ENCODE peak calls at places on chromosome 11, in five cellular contexts. M is CD4-positive, alpha-beta memory T cell; Q is PC-3; I is astrocyte of the cerebellum; C is osteoblast. U is an unnamed sample.
A peak's percentile ranks its signal among the peaks of the same experiment; 100 is the strongest.

GRCh38 chr11:64232182-64233018 is 2.0 kb upstream of the VEGFB start:
- DNase-seq in I (no peak), M (no peak), Q (no peak), C (no peak), U (no peak)

GRCh38 chr11:6576471-6577373 is 26.7 kb downstream of the RRP8 start:
- DNase-seq in C (no peak), I (peak; percentile 84), Q (no peak), M (no peak), U (peak; percentile 89)

GRCh38 chr11:130924750-130925149 is 8.5 kb upstream of the SNX19 start:
- DNase-seq in C (peak; percentile 34), I (no peak), Q (no peak), M (no peak), U (no peak)

GRCh38 chr11:35598254-35599125 is 19.8 kb upstream of the FJX1 start:
- DNase-seq in I (no peak), M (no peak), C (no peak), Q (peak; percentile 52), U (no peak)

GRCh38 chr11:111905391-111905790 is 6.2 kb downstream of the CRYAB start:
- DNase-seq in M (no peak), Q (no peak), I (no peak), C (peak; percentile 3), U (no peak)

GRCh38 chr11:116175707-116176106 is 597.1 kb downstream of the BUD13 start:
- DNase-seq in Q (no peak), M (no peak), C (no peak), I (no peak), U (no peak)

GRCh38 chr11:14234446-14234845 is 124.5 kb downstream of the RRAS2 start:
- DNase-seq in Q (no peak), C (peak; percentile 46), M (no peak), I (no peak), U (no peak)

GRCh38 chr11:30445056-30445455 is 122.2 kb downstream of the ARL14EP start:
- DNase-seq in Q (no peak), C (no peak), I (no peak), M (no peak), U (no peak)

GRCh38 chr11:113351061-113351460 is 36.5 kb upstream of the ANKK1 start:
- DNase-seq in M (no peak), I (no peak), C (no peak), Q (no peak), U (no peak)

GRCh38 chr11:120181446-120181992 is 29.3 kb upstream of the OAF start:
- DNase-seq in C (no peak), I (no peak), Q (no peak), M (no peak), U (no peak)

GRCh38 chr11:119424276-119424675 is 1.3 kb upstream of the THY1 start:
- DNase-seq in I (no peak), C (no peak), Q (no peak), M (no peak), U (no peak)

GRCh38 chr11:57336111-57336666 is 497 bp upstream of the SSRP1 start:
- DNase-seq in C (peak; percentile 86), Q (no peak), M (no peak), I (no peak), U (no peak)

GRCh38 chr11:78788533-78788932 is 213.9 kb upstream of the NARS2 start:
- DNase-seq in C (no peak), Q (no peak), M (no peak), I (no peak), U (no peak)

GRCh38 chr11:65695459-65696241 is 16.4 kb upstream of the KAT5 start:
- DNase-seq in C (no peak), Q (peak; percentile 97), M (no peak), I (no peak), U (no peak)

GRCh38 chr11:61142424-61142823 is 18.8 kb downstream of the VPS37C start:
- DNase-seq in C (peak; percentile 78), M (no peak), Q (peak; percentile 58), I (no peak), U (no peak)

GRCh38 chr11:120867531-120867930 is 156.4 kb upstream of the TBCEL start:
- DNase-seq in Q (peak; percentile 18), C (no peak), I (no peak), M (no peak), U (no peak)

GRCh38 chr11:128424271-128424709 is 163.1 kb downstream of the ETS1 start:
- DNase-seq in I (no peak), Q (no peak), C (peak; percentile 71), M (no peak), U (no peak)

GRCh38 chr11:113048820-113049555 is 87.8 kb downstream of the NCAM1 start:
- DNase-seq in Q (peak; percentile 31), M (no peak), I (peak; percentile 24), C (no peak), U (peak; percentile 11)

GRCh38 chr11:84549221-84549620 is 1077.9 kb downstream of the DLG2 start:
- DNase-seq in M (no peak), Q (no peak), C (no peak), I (no peak), U (no peak)

GRCh38 chr11:34449013-34449412 is 10.3 kb downstream of the CAT start:
- DNase-seq in Q (no peak), M (no peak), I (no peak), C (no peak), U (no peak)

DNA sequence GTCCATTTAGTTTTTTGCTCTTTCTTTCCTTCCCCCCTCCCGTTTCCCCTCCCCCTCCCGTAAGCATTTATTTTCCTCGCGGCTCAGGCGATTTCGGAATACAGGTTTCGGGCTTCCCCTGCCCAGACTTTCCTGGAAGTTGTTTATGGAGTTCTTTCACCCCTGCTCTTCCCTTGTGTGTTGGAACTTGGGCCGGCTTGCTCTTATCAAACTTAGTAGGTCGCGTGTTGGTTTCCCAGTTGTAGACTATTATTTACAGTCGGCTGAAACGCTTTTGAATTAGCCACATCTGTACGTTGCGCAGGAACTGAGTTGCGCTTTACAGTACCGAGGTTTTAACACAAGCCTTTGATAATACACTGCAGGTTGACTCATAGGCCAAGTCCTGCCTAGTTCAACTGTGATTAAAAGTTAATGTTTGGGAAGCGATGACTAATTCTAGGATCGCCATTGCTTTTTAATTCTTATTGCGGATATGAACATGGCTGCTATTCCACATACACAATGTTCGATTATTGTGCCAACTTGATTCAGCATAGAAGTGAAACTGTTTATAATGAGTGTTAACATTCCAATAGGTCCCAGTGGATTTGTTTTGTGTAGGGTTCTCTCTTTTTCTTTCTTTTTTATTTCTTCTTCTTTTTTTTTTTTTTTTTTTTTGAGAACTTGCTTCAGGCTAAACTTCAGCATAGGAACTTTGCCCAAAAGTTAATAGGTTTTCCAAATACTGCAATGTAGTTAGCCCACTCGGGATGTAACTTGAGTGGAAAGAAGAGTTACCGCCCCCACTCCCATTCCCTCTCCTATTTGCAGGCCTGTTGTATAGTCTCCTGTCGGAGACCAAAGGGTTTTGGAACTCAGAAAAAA is 1.8 kb downstream of the YAP1 start:
- DNase-seq in Q (peak; percentile 98), M (peak; percentile 41), I (peak; percentile 59), C (peak; percentile 92), U (peak; percentile 51)
- H3K4me3 ChIP-seq in Q (peak overlapping the region; percentile 70), M (peak overlapping the region; percentile 4), I (peak overlapping the region; percentile 93), C (peak overlapping the region; percentile 94), U (peak overlapping the region; percentile 96)

GRCh38 chr11:43582024-43582836 is 98.3 kb upstream of the HSD17B12 start:
- DNase-seq in Q (no peak), M (no peak), I (no peak), C (peak; percentile 76), U (no peak)

GRCh38 chr11:43582837-43583462 is 97.6 kb upstream of the HSD17B12 start:
- DNase-seq in C (peak; percentile 62), M (no peak), I (no peak), Q (no peak), U (no peak)

GRCh38 chr11:43579919-43580276 is 100.6 kb upstream of the HSD17B12 start:
- DNase-seq in Q (no peak), C (no peak), I (no peak), M (no peak), U (no peak)

GRCh38 chr11:43580735-43581369 is 99.7 kb upstream of the HSD17B12 start:
- DNase-seq in M (no peak), I (no peak), C (peak; percentile 88), Q (no peak), U (no peak)

DNA sequence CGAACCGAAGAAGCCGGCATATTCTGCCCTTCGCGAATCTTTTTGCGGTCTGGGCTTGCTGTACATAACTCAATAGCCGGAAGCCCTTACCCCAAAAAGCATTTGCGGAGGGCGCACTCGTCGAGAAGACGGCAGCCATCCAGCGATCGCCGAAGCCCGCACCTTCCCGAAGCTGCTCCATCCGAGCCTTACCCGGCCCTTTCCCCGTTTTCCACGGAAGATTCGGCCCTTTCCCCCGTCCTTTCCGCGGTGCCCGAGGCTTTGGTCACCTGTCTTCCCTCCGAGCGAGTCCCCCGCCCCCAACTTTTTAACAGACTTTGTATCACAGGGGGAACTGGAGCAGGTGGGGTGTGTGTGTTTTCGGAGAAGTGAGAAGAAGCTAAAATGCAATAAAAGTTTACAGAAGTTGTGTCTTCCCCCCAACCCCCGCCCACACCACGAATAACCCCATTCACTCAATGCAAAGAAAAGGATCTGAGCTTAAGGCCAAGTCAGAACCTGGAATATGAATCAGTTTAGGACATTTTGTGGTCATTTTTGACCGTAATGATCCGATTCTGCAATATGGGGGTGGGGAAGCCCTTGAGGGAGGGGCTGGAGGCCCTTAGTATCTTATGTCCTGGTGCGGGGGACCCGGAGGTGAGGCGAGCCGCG is 99.0 kb upstream of the HSD17B12 start:
- DNase-seq in Q (no peak), C (peak; percentile 85), I (no peak), M (no peak), U (no peak)
- H3K4me3 ChIP-seq in Q (no peak overlapping the region), C (peak overlapping the region; percentile 58), I (peak overlapping the region; percentile 30), M (no peak overlapping the region), U (peak overlapping the region; percentile 14)

DNA sequence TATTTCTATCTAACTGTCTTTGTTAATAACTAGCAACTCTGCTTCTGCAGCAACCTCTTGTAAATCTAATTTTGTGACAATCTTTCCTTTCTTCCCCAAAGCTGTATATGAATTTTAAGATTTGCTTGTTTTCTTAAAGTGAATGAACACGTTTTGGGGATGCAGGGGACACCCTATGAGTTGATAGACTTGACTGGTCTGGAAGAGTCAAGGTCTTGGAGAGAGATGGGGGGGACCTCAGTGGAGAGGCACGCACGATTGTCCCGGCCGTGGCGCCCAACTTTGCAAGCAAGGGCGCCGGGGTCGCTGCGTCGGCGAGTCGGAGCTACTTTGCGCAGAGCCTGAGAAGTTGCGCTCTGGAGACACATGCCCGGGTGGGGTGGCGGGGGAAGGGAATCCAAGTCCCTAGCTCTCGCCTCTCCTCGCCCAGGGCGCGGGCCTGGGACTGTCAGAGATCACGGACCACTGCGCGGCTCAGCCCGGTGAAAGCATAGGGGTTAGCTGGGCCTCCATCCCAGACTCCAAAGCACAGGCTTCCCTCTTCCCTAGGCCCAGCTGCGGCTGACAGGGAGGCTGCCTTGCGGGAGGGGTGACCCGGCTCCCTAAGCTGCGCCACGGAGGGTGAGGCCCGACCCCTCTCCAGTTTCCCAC is 854 bp downstream of the ABCC8 start:
- DNase-seq in M (no peak), I (no peak), Q (no peak), C (peak; percentile 81), U (no peak)
- H3K4me3 ChIP-seq in M (no peak overlapping the region), I (no peak overlapping the region), Q (no peak overlapping the region), C (no peak overlapping the region), U (no peak overlapping the region)

DNA sequence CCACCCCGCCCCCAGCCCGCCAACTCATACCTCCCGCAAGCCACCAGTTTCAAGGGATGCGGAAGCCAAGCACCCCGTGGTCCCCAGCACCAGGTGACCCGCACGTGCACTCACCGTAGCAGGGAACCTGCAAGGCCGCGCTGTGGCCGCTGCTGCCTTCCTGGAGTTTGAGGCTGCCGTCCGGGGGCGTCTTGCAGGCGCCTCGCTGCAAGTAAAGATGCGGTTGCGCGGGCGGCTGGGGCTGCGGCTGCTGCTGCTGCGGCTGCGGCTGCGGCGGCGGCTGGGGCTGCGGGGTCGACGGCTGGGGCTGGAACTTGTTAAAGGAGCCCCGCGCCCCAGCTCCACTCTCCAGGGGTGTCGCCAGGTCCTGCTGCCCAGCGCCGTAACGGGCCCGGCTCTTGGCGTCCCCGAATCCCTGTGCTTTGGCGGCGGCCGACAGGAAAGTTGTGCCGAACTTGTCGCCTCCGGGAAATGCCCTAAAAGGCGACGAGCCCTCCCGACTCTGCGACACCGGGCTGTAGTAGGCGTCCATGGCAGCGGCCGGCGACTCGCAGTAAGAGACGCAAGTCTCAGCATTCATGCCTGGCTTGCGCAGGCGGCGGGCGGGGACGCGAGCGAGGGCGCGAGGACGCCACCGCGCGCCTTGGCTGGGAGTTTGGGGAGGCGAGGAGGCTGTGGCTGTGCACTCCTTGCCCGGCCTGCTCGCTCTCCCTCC is at the start of gene ALX4:
- DNase-seq in C (peak; percentile 94), Q (peak; percentile 18), I (no peak), M (no peak), U (peak; percentile 51)
- H3K4me3 ChIP-seq in C (peak within 1 kb of the TSS; percentile 62), Q (peak within 1 kb of the TSS; percentile 54), I (no peak within 1 kb of the TSS), M (peak within 1 kb of the TSS; percentile 19), U (peak within 1 kb of the TSS; percentile 47)